ENCODE peak calls at places on chromosome 19, in nine cellular contexts. A is RWPE1, R is fibroblast of lung, M is cardiac muscle cell, H is mammary epithelial cell, N is uterus, Z is endodermal cell, C is transverse colon, G is SK-N-SH. W is an unnamed sample.

GRCh38 chr19:16886305-16886880 is 2.4 kb upstream of the F2RL3 start:
- DNase-seq in A (no peak), R (peak), M (no peak), H (no peak), N (peak), Z (no peak), C (peak), G (no peak), W (peak)

GRCh38 chr19:46081928-46082727 is 41.3 kb upstream of the IGFL4 start:
- DNase-seq in A (peak), R (peak), M (peak), H (peak), N (no peak), Z (peak), C (no peak), G (peak), W (no peak)

GRCh38 chr19:33647146-33647545 is 25.4 kb downstream of the CHST8 start:
- DNase-seq in A (no peak), R (no peak), M (no peak), H (no peak), N (no peak), Z (no peak), C (no peak), G (no peak), W (no peak)

GRCh38 chr19:24048261-24048660 is 38.7 kb upstream of the ZNF254 start:
- DNase-seq in A (no peak), R (no peak), M (no peak), H (no peak), N (no peak), Z (peak), C (no peak), G (no peak), W (no peak)

GRCh38 chr19:29467824-29468401 is 57.9 kb upstream of the VSTM2B start:
- DNase-seq in A (peak), R (no peak), M (peak), H (peak), N (no peak), Z (peak), C (no peak), G (peak), W (no peak)

GRCh38 chr19:10474962-10475451 is 28.1 kb downstream of the KEAP1 start:
- DNase-seq in A (no peak), R (no peak), M (no peak), H (no peak), N (no peak), Z (no peak), C (no peak), G (peak), W (no peak)

GRCh38 chr19:24033962-24034342 is 53.0 kb upstream of the ZNF254 start:
- DNase-seq in A (peak), R (peak), M (peak), H (peak), N (peak), Z (no peak), C (peak), G (peak), W (peak)

GRCh38 chr19:12647490-12648071 is 19.0 kb downstream of the MAN2B1 start:
- DNase-seq in A (peak), R (no peak), M (no peak), H (no peak), N (peak), Z (peak), C (peak), G (peak), W (peak)

GRCh38 chr19:9721861-9722260 is 46.7 kb downstream of the ZNF846 start:
- DNase-seq in A (peak), R (no peak), M (no peak), H (peak), N (no peak), Z (no peak), C (no peak), G (peak), W (no peak)

GRCh38 chr19:5621945-5622464 is 571 bp downstream of the SAFB2 start:
- DNase-seq in A (no peak), R (no peak), M (no peak), H (no peak), N (peak), Z (peak), C (peak), G (peak), W (peak)

GRCh38 chr19:10805075-10805757 is 30.8 kb downstream of the TMED1 start:
- DNase-seq in A (no peak), R (no peak), M (no peak), H (no peak), N (no peak), Z (no peak), C (no peak), G (no peak), W (no peak)

GRCh38 chr19:54955356-54955755 is 8.0 kb upstream of the NLRP7 start:
- DNase-seq in A (no peak), R (peak), M (no peak), H (no peak), N (no peak), Z (no peak), C (no peak), G (no peak), W (no peak)

GRCh38 chr19:23440207-23440606 is 44.9 kb upstream of the ZNF91 start:
- DNase-seq in A (no peak), R (no peak), M (no peak), H (no peak), N (no peak), Z (peak), C (no peak), G (peak), W (no peak)

GRCh38 chr19:46967578-46968018 is 52.0 kb upstream of the NPAS1 start:
- DNase-seq in A (no peak), R (no peak), M (no peak), H (no peak), N (peak), Z (no peak), C (peak), G (no peak), W (peak)

GRCh38 chr19:36060430-36060829 is 5.7 kb downstream of the WDR62 start:
- DNase-seq in A (peak), R (peak), M (peak), H (peak), N (peak), Z (peak), C (peak), G (peak), W (peak)

GRCh38 chr19:33686246-33686645 is 64.5 kb downstream of the CHST8 start:
- DNase-seq in A (no peak), R (no peak), M (no peak), H (no peak), N (no peak), Z (no peak), C (no peak), G (no peak), W (no peak)

GRCh38 chr19:12675377-12675776 is 6.3 kb downstream of the DHPS start:
- DNase-seq in A (no peak), R (no peak), M (no peak), H (no peak), N (no peak), Z (no peak), C (no peak), G (no peak), W (no peak)

GRCh38 chr19:34350161-34350561 is 14.8 kb upstream of the GPI start:
- DNase-seq in A (no peak), R (peak), M (no peak), H (no peak), N (no peak), Z (no peak), C (no peak), G (no peak), W (no peak)

GRCh38 chr19:4633140-4633967 is 6.0 kb upstream of the TNFAIP8L1 start:
- DNase-seq in A (peak), R (peak), M (peak), H (peak), N (no peak), Z (peak), C (peak), G (peak), W (peak)

GRCh38 chr19:17304386-17305047 is 1.2 kb upstream of the MRPL34 start:
- DNase-seq in A (no peak), R (no peak), M (no peak), H (no peak), N (no peak), Z (no peak), C (no peak), G (no peak), W (no peak)

GRCh38 chr19:46423194-46423593 is 5.5 kb downstream of the PNMA8C start:
- DNase-seq in A (no peak), R (no peak), M (no peak), H (no peak), N (no peak), Z (no peak), C (no peak), G (no peak), W (no peak)

GRCh38 chr19:16100524-16100923 is 11.2 kb upstream of the RAB8A start:
- DNase-seq in A (no peak), R (no peak), M (no peak), H (no peak), N (no peak), Z (no peak), C (no peak), G (no peak), W (no peak)

GRCh38 chr19:44050740-44051653 is 839 bp upstream of the ZNF223 start:
- DNase-seq in A (no peak), R (peak), M (no peak), H (peak), N (no peak), Z (no peak), C (peak), G (no peak), W (no peak)

GRCh38 chr19:15534957-15535864 is 26.9 kb downstream of the CYP4F22 start:
- DNase-seq in A (no peak), R (no peak), M (no peak), H (no peak), N (no peak), Z (no peak), C (no peak), G (no peak), W (no peak)

GRCh38 chr19:40503300-40503699 is 36.5 kb downstream of the SPTBN4 start:
- DNase-seq in A (no peak), R (no peak), M (no peak), H (no peak), N (no peak), Z (peak), C (no peak), G (peak), W (no peak)

GRCh38 chr19:18044825-18045304 is 36.9 kb downstream of the ARRDC2 start:
- DNase-seq in A (no peak), R (peak), M (no peak), H (peak), N (peak), Z (peak), C (peak), G (no peak), W (peak)

GRCh38 chr19:10981496-10981895 is 20.7 kb downstream of the SMARCA4 start:
- DNase-seq in A (no peak), R (peak), M (no peak), H (no peak), N (no peak), Z (no peak), C (no peak), G (no peak), W (no peak)

GRCh38 chr19:13091400-13092161 is 11.1 kb downstream of the LYL1 start:
- DNase-seq in A (no peak), R (peak), M (no peak), H (no peak), N (peak), Z (peak), C (no peak), G (peak), W (peak)

GRCh38 chr19:1645299-1645698 is 7.1 kb downstream of the TCF3 start:
- DNase-seq in A (no peak), R (no peak), M (no peak), H (no peak), N (no peak), Z (no peak), C (no peak), G (no peak), W (no peak)

GRCh38 chr19:1646149-1646930 is 6.1 kb downstream of the TCF3 start:
- DNase-seq in A (no peak), R (no peak), M (no peak), H (no peak), N (no peak), Z (no peak), C (no peak), G (no peak), W (no peak)

GRCh38 chr19:1647664-1648155 is 4.7 kb downstream of the TCF3 start:
- DNase-seq in A (no peak), R (no peak), M (no peak), H (no peak), N (no peak), Z (no peak), C (no peak), G (no peak), W (no peak)

GRCh38 chr19:1648156-1648925 is 4.1 kb downstream of the TCF3 start:
- DNase-seq in A (no peak), R (no peak), M (no peak), H (no peak), N (no peak), Z (no peak), C (peak), G (no peak), W (no peak)

GRCh38 chr19:1646931-1647663 is 5.3 kb downstream of the TCF3 start:
- DNase-seq in A (no peak), R (no peak), M (no peak), H (no peak), N (no peak), Z (no peak), C (no peak), G (no peak), W (peak)
- H3K27ac ChIP-seq in A (peak), R (no peak), M (peak), H (no peak), N (no peak), Z (no peak), C (no peak), G (no peak), W (no peak)

DNA sequence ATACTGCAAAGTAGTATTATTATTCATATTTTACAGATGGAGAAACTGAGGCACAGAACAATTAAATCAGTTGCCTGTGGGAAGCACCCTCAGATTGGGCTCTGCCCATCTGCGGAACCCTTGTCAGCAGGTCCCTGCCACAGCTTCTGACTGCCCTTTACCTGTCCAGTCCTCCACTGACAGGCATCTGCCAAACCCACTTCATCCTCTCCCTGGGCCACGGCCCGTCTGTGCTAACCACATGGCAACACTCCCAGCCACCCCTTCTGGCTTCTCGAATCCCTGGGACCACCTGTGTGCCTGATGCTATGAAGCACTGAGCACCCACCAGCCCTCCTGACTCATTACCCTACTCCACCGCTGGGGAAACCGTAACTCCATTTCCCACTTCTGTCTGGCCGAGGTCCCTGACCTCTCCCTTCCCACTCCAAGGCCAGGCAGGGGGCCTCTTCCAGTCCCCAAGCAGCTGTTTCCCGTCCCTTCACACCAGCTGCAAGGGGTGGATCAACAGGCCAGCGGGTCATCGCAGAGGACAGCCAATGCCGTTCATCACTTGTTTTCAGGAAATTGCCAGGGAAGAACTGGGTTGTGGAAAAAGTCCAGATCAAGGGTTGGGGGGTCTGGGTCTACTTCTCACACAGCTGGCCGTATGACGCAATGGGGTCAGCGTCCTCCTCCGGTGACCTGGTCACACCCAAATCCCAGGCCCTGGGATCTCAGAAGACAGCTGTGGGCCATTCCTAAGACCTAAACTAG is 2.5 kb downstream of the KANK3 start:
- DNase-seq in A (no peak), R (no peak), M (no peak), H (no peak), N (peak), Z (peak), C (peak), G (peak), W (peak)
- TF ChIP-seq CTCF in A (no peak), R (peak), M (peak), H (no peak), N (no peak), Z (peak), C (no peak), G (peak), W (no peak)

GRCh38 chr19:48501446-48501960 is 10.1 kb downstream of the LMTK3 start:
- DNase-seq in A (no peak), R (no peak), M (no peak), H (peak), N (no peak), Z (no peak), C (peak), G (no peak), W (no peak)
- H3K27ac ChIP-seq in A (peak), R (no peak), M (no peak), H (no peak), N (no peak), Z (no peak), C (peak), G (no peak), W (no peak)

GRCh38 chr19:2603320-2603719 is 99.2 kb downstream of the GNG7 start:
- DNase-seq in A (no peak), R (peak), M (peak), H (no peak), N (peak), Z (peak), C (no peak), G (no peak), W (no peak)
- TF ChIP-seq CTCF in A (no peak), R (no peak), M (no peak), H (no peak), N (no peak), Z (no peak), C (no peak), G (no peak), W (no peak)

GRCh38 chr19:51552608-51552995 is 18.5 kb upstream of the ZNF175 start:
- DNase-seq in A (no peak), R (no peak), M (no peak), H (no peak), N (no peak), Z (no peak), C (no peak), G (no peak), W (no peak)
- H3K27ac ChIP-seq in A (no peak), R (no peak), M (no peak), H (no peak), N (no peak), Z (no peak), C (no peak), G (no peak), W (no peak)

W was measured in heart left ventricle.